ENCODE peak calls at places on chromosomes 2 and 18, in nine cellular contexts. K, Q, V, C, E, X, L, A and Z are unnamed samples. For H3K27me3, H3K9me3 and H3K4me1, the result is how much of the 10 kb centered on the place peaks cover.

GRCh38 chr2:127884436-127884835 is 1.3 kb downstream of the AMMECR1L start:
- DNase-seq in K (no peak), Q (no peak), V (peak), C (peak), E (no peak), X (no peak), L (no peak), A (no peak), Z (no peak)

GRCh38 chr2:150806336-150806735 is 318.9 kb upstream of the RND3 start:
- DNase-seq in K (no peak), Q (no peak), V (peak), C (no peak), E (no peak), X (no peak), L (no peak), A (no peak), Z (no peak)

GRCh38 chr2:233221378-233222063 is 30.0 kb upstream of the ATG16L1 start:
- DNase-seq in K (no peak), Q (no peak), V (peak), C (peak), E (no peak), X (no peak), L (no peak), A (no peak), Z (no peak)

GRCh38 chr2:174681099-174681982 is 82.9 kb downstream of the CHRNA1 start:
- DNase-seq in K (no peak), Q (no peak), V (peak), C (peak), E (no peak), X (no peak), L (peak), A (peak), Z (no peak)

GRCh38 chr2:177679611-177680530 is 287.3 kb downstream of the AGPS start:
- DNase-seq in K (no peak), Q (no peak), V (no peak), C (no peak), E (no peak), X (no peak), L (no peak), A (no peak), Z (no peak)

GRCh38 chr2:27148801-27149439 is at the start of gene TCF23:
- DNase-seq in K (peak), Q (no peak), V (no peak), C (no peak), E (peak), X (peak), L (no peak), A (no peak), Z (no peak)

GRCh38 chr2:98524168-98524567 is 79.5 kb downstream of the INPP4A start:
- DNase-seq in K (no peak), Q (no peak), V (peak), C (no peak), E (no peak), X (no peak), L (no peak), A (no peak), Z (no peak)

GRCh38 chr2:38775921-38776225 is 2.1 kb upstream of the GEMIN6 start:
- DNase-seq in K (no peak), Q (no peak), V (no peak), C (no peak), E (no peak), X (no peak), L (no peak), A (no peak), Z (no peak)

GRCh38 chr2:140929866-140930265 is 1201.0 kb downstream of the LRP1B start:
- DNase-seq in K (no peak), Q (no peak), V (no peak), C (no peak), E (no peak), X (no peak), L (no peak), A (no peak), Z (no peak)

GRCh38 chr2:227402959-227403358 is 15.2 kb upstream of the SCYGR1 start:
- DNase-seq in K (no peak), Q (no peak), V (peak), C (no peak), E (no peak), X (no peak), L (no peak), A (no peak), Z (no peak)

GRCh38 chr2:176151199-176152099 is at the start of gene HOXD4:
- DNase-seq in K (no peak), Q (no peak), V (peak), C (peak), E (peak), X (no peak), L (no peak), A (no peak), Z (no peak)
- H3K27me3 ChIP-seq in K (under half), Q (half or more), V (half or more), C (half or more), E (under half), X (under half), L (half or more), A (half or more), Z (half or more)

DNA sequence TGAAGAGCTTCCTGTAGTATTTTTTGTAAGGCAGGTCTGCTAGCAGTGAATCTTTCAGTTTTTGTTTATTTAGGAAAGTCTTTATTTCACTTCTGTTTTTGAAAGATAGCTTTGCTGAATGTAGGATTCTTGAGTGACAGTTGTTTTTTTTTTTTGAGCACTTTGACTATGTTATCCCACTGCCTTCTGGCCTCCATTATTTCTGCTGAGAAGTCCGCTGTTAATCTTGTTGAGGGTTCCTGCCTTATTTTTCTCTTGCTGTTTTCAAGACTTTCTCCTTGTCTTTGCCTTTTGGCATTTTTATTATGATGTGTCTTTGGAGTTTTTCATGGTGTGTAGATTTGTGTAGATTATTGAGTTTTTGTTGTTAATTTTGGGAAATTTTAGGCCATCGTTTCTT is 21.9 kb downstream of the RBFA start:
- DNase-seq in K (no peak), Q (no peak), V (no peak), C (no peak), E (no peak), X (no peak), L (no peak), A (no peak), Z (no peak)
- H3K9me3 ChIP-seq in K (under half), Q (half or more), V (under half), C (under half), E (under half), X (under half), L (half or more), A (under half), Z (under half)

GRCh38 chr2:25310690-25310964 is 31.1 kb downstream of the DNMT3A start:
- DNase-seq in K (no peak), Q (no peak), V (no peak), C (no peak), E (no peak), X (no peak), L (no peak), A (no peak), Z (no peak)
- H3K4me1 ChIP-seq in K (under half), Q (half or more), V (under half), C (under half), E (under half), X (under half), L (under half), A (half or more), Z (under half)

GRCh38 chr2:234372506-234372905 is 124.4 kb downstream of the ARL4C start:
- DNase-seq in K (no peak), Q (no peak), V (no peak), C (no peak), E (no peak), X (no peak), L (no peak), A (no peak), Z (no peak)
- H3K27me3 ChIP-seq in K (under half), Q (under half), V (under half), C (under half), E (under half), X (under half), L (under half), A (under half), Z (under half)

GRCh38 chr2:160415991-160416390 is 77.6 kb downstream of the RBMS1 start:
- DNase-seq in K (no peak), Q (no peak), V (peak), C (no peak), E (no peak), X (no peak), L (no peak), A (no peak), Z (no peak)

GRCh38 chr2:160418853-160419252 is 74.8 kb downstream of the RBMS1 start:
- DNase-seq in K (no peak), Q (no peak), V (peak), C (no peak), E (no peak), X (no peak), L (no peak), A (no peak), Z (no peak)

GRCh38 chr2:160419776-160420521 is 73.7 kb downstream of the RBMS1 start:
- DNase-seq in K (no peak), Q (no peak), V (peak), C (no peak), E (no peak), X (no peak), L (no peak), A (no peak), Z (no peak)

GRCh38 chr2:160418398-160418765 is 75.2 kb downstream of the RBMS1 start:
- DNase-seq in K (no peak), Q (no peak), V (no peak), C (no peak), E (no peak), X (no peak), L (no peak), A (no peak), Z (no peak)

GRCh38 chr2:160417745-160418397 is 75.7 kb downstream of the RBMS1 start:
- DNase-seq in K (no peak), Q (no peak), V (peak), C (peak), E (no peak), X (no peak), L (no peak), A (no peak), Z (no peak)
- H3K9me3 ChIP-seq in K (under half), Q (under half), V (under half), C (under half), E (under half), X (under half), L (under half), A (under half), Z (under half)

DNA sequence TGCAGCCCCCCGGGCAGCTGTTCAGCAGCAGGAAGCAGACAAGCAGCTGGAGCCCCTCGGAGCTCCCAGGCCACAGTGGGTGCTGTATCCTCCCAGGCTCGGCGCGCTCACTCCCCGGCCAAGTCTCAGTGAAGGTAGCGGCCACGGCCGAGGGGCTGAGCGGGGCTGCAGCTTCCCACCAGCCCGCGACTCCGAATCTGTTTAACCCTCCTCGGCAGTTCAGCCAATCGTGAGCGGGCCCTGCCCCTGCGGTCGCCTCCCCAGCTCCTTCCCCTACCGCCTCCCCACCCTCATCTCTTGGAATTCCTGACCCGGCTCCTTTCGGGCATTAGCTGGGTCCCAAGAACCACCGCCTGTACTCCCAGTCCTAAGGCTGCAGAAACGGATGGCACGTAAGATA is at the start of gene RESP18:
- DNase-seq in K (no peak), Q (no peak), V (no peak), C (peak), E (no peak), X (no peak), L (no peak), A (no peak), Z (no peak)
- H3K4me1 ChIP-seq in K (under half), Q (under half), V (under half), C (under half), E (under half), X (under half), L (under half), A (under half), Z (under half)

GRCh38 chr2:119142822-119143221 is 15.7 kb downstream of the C1QL2 start:
- DNase-seq in K (no peak), Q (no peak), V (no peak), C (no peak), E (no peak), X (no peak), L (no peak), A (no peak), Z (no peak)
- H3K27me3 ChIP-seq in K (under half), Q (under half), V (under half), C (under half), E (under half), X (under half), L (under half), A (under half), Z (under half)

GRCh38 chr2:24380687-24381271 is 20.4 kb upstream of the ITSN2 start:
- DNase-seq in K (no peak), Q (no peak), V (no peak), C (no peak), E (no peak), X (no peak), L (no peak), A (no peak), Z (no peak)
- H3K9me3 ChIP-seq in K (under half), Q (under half), V (under half), C (under half), E (under half), X (under half), L (under half), A (under half), Z (under half)